ENCODE peak calls at places on chromosomes 5 and 9, in six cellular contexts. One of them, this sample, is unnamed. For H3K4me1 and H3K9me3, the result is how much of the 10 kb centered on the place peaks cover.

GRCh38 chr9:1208185-1208584 is 158.0 kb downstream of the DMRT2 start:
- DNase-seq in Panc1: no peak
- DNase-seq in HepG2: no peak
- DNase-seq in heart right ventricle: no peak
- DNase-seq in hepatocyte: no peak
- DNase-seq in colonic mucosa: no peak
- DNase-seq in this sample: no peak

GRCh38 chr9:25427898-25428297 is 250.3 kb downstream of the TUSC1 start:
- DNase-seq in Panc1: no peak
- DNase-seq in HepG2: no peak
- DNase-seq in heart right ventricle: no peak
- DNase-seq in hepatocyte: no peak
- DNase-seq in colonic mucosa: no peak
- DNase-seq in this sample: no peak

GRCh38 chr9:132409828-132410528 is at the start of gene CFAP77:
- DNase-seq in Panc1: no peak
- DNase-seq in HepG2: peak
- DNase-seq in heart right ventricle: peak
- DNase-seq in hepatocyte: peak
- DNase-seq in colonic mucosa: peak
- DNase-seq in this sample: no peak

GRCh38 chr9:124341455-124342170 is 73.6 kb downstream of the PSMB7 start:
- DNase-seq in Panc1: no peak
- DNase-seq in HepG2: no peak
- DNase-seq in heart right ventricle: no peak
- DNase-seq in hepatocyte: no peak
- DNase-seq in colonic mucosa: no peak
- DNase-seq in this sample: no peak

GRCh38 chr5:109681763-109682162 is 8.0 kb upstream of the MAN2A1 start:
- DNase-seq in Panc1: no peak
- DNase-seq in HepG2: no peak
- DNase-seq in heart right ventricle: no peak
- DNase-seq in hepatocyte: no peak
- DNase-seq in colonic mucosa: no peak
- DNase-seq in this sample: no peak

GRCh38 chr9:109857337-109857736 is 77.3 kb downstream of the PALM2AKAP2 start:
- DNase-seq in Panc1: no peak
- DNase-seq in HepG2: no peak
- DNase-seq in heart right ventricle: no peak
- DNase-seq in hepatocyte: no peak
- DNase-seq in colonic mucosa: no peak
- DNase-seq in this sample: no peak

GRCh38 chr5:143635888-143636287 is 176.1 kb upstream of the HMHB1 start:
- DNase-seq in Panc1: no peak
- DNase-seq in HepG2: no peak
- DNase-seq in heart right ventricle: no peak
- DNase-seq in hepatocyte: no peak
- DNase-seq in colonic mucosa: no peak
- DNase-seq in this sample: no peak

GRCh38 chr9:36007309-36007708 is 29.4 kb upstream of the RECK start:
- DNase-seq in Panc1: no peak
- DNase-seq in HepG2: no peak
- DNase-seq in heart right ventricle: no peak
- DNase-seq in hepatocyte: no peak
- DNase-seq in colonic mucosa: no peak
- DNase-seq in this sample: no peak

GRCh38 chr5:36723921-36724320 is 117.5 kb downstream of the SLC1A3 start:
- DNase-seq in Panc1: no peak
- DNase-seq in HepG2: no peak
- DNase-seq in heart right ventricle: no peak
- DNase-seq in hepatocyte: no peak
- DNase-seq in colonic mucosa: no peak
- DNase-seq in this sample: no peak

GRCh38 chr5:175784230-175784629 is 87.1 kb upstream of the CPLX2 start:
- DNase-seq in Panc1: no peak
- DNase-seq in HepG2: no peak
- DNase-seq in heart right ventricle: no peak
- DNase-seq in hepatocyte: no peak
- DNase-seq in colonic mucosa: no peak
- DNase-seq in this sample: no peak

GRCh38 chr5:165139262-165139661 is 1633.8 kb downstream of the MAT2B start:
- DNase-seq in Panc1: no peak
- DNase-seq in HepG2: no peak
- DNase-seq in heart right ventricle: no peak
- DNase-seq in hepatocyte: no peak
- DNase-seq in colonic mucosa: no peak
- DNase-seq in this sample: no peak

GRCh38 chr5:71810023-71810422 is 90.9 kb downstream of the CARTPT start:
- DNase-seq in Panc1: no peak
- DNase-seq in HepG2: no peak
- DNase-seq in heart right ventricle: no peak
- DNase-seq in hepatocyte: no peak
- DNase-seq in colonic mucosa: no peak
- DNase-seq in this sample: no peak

GRCh38 chr9:132283863-132284262 is 70.9 kb downstream of the SETX start:
- DNase-seq in Panc1: no peak
- DNase-seq in HepG2: no peak
- DNase-seq in heart right ventricle: no peak
- DNase-seq in hepatocyte: no peak
- DNase-seq in colonic mucosa: no peak
- DNase-seq in this sample: no peak

GRCh38 chr5:543755-544674 is 19.8 kb upstream of the SLC9A3 start:
- DNase-seq in Panc1: no peak
- DNase-seq in HepG2: no peak
- DNase-seq in heart right ventricle: peak
- DNase-seq in hepatocyte: no peak
- DNase-seq in colonic mucosa: peak
- DNase-seq in this sample: no peak

GRCh38 chr5:6220346-6221088 is 157.8 kb downstream of the MED10 start:
- DNase-seq in Panc1: no peak
- DNase-seq in HepG2: peak
- DNase-seq in heart right ventricle: no peak
- DNase-seq in hepatocyte: peak
- DNase-seq in colonic mucosa: no peak
- DNase-seq in this sample: no peak

GRCh38 chr5:14109041-14109747 is 33.9 kb upstream of the TRIO start:
- DNase-seq in Panc1: peak
- DNase-seq in HepG2: no peak
- DNase-seq in heart right ventricle: no peak
- DNase-seq in hepatocyte: no peak
- DNase-seq in colonic mucosa: peak
- DNase-seq in this sample: no peak

GRCh38 chr5:67842806-67843205 is 372.8 kb upstream of the PIK3R1 start:
- DNase-seq in Panc1: no peak
- DNase-seq in HepG2: no peak
- DNase-seq in heart right ventricle: no peak
- DNase-seq in hepatocyte: peak
- DNase-seq in colonic mucosa: no peak
- DNase-seq in this sample: no peak

GRCh38 chr5:132011561-132012384 is at the start of gene ACSL6:
- DNase-seq in Panc1: no peak
- DNase-seq in HepG2: no peak
- DNase-seq in heart right ventricle: peak
- DNase-seq in hepatocyte: peak
- DNase-seq in colonic mucosa: peak
- DNase-seq in this sample: no peak

GRCh38 chr5:132010645-132011560 is 555 bp downstream of the ACSL6 start:
- DNase-seq in Panc1: no peak
- DNase-seq in HepG2: no peak
- DNase-seq in heart right ventricle: no peak
- DNase-seq in hepatocyte: no peak
- DNase-seq in colonic mucosa: no peak
- DNase-seq in this sample: no peak

GRCh38 chr5:132013006-132013689 is 1.7 kb upstream of the ACSL6 start:
- DNase-seq in Panc1: no peak
- DNase-seq in HepG2: no peak
- DNase-seq in heart right ventricle: no peak
- DNase-seq in hepatocyte: no peak
- DNase-seq in colonic mucosa: peak
- DNase-seq in this sample: no peak

GRCh38 chr5:132013711-132014110 is 2.3 kb upstream of the ACSL6 start:
- DNase-seq in Panc1: no peak
- DNase-seq in HepG2: no peak
- DNase-seq in heart right ventricle: no peak
- DNase-seq in hepatocyte: no peak
- DNase-seq in colonic mucosa: peak
- DNase-seq in this sample: no peak

GRCh38 chr5:132012385-132013005 is 1.0 kb upstream of the ACSL6 start:
- DNase-seq in Panc1: no peak
- DNase-seq in HepG2: peak
- DNase-seq in heart right ventricle: peak
- DNase-seq in hepatocyte: peak
- DNase-seq in colonic mucosa: peak
- DNase-seq in this sample: no peak
- H3K4me3 ChIP-seq in Panc1: no peak
- H3K4me3 ChIP-seq in HepG2: no peak
- H3K4me3 ChIP-seq in heart right ventricle: no peak
- H3K4me3 ChIP-seq in hepatocyte: no peak
- H3K4me3 ChIP-seq in colonic mucosa: no peak
- H3K4me3 ChIP-seq in this sample: no peak

GRCh38 chr9:128094950-128095544 is 27.0 kb downstream of the SLC25A25 start:
- DNase-seq in Panc1: no peak
- DNase-seq in HepG2: no peak
- DNase-seq in heart right ventricle: no peak
- DNase-seq in hepatocyte: no peak
- DNase-seq in colonic mucosa: no peak
- DNase-seq in this sample: no peak

GRCh38 chr9:128098017-128098935 is 29.3 kb downstream of the PTGES2 start:
- DNase-seq in Panc1: no peak
- DNase-seq in HepG2: peak
- DNase-seq in heart right ventricle: peak
- DNase-seq in hepatocyte: peak
- DNase-seq in colonic mucosa: peak
- DNase-seq in this sample: peak

GRCh38 chr9:128094166-128094949 is 26.3 kb downstream of the SLC25A25 start:
- DNase-seq in Panc1: peak
- DNase-seq in HepG2: no peak
- DNase-seq in heart right ventricle: peak
- DNase-seq in hepatocyte: peak
- DNase-seq in colonic mucosa: peak
- DNase-seq in this sample: peak

GRCh38 chr9:128097156-128098016 is 29.4 kb downstream of the SLC25A25 start:
- DNase-seq in Panc1: no peak
- DNase-seq in HepG2: no peak
- DNase-seq in heart right ventricle: no peak
- DNase-seq in hepatocyte: peak
- DNase-seq in colonic mucosa: no peak
- DNase-seq in this sample: no peak

GRCh38 chr9:128096614-128097013 is 28.6 kb downstream of the SLC25A25 start:
- DNase-seq in Panc1: no peak
- DNase-seq in HepG2: no peak
- DNase-seq in heart right ventricle: no peak
- DNase-seq in hepatocyte: peak
- DNase-seq in colonic mucosa: no peak
- DNase-seq in this sample: no peak
- H3K4me1 ChIP-seq in Panc1: under half
- H3K4me1 ChIP-seq in HepG2: half or more
- H3K4me1 ChIP-seq in heart right ventricle: half or more
- H3K4me1 ChIP-seq in hepatocyte: half or more
- H3K4me1 ChIP-seq in colonic mucosa: under half
- H3K4me1 ChIP-seq in this sample: half or more

DNA sequence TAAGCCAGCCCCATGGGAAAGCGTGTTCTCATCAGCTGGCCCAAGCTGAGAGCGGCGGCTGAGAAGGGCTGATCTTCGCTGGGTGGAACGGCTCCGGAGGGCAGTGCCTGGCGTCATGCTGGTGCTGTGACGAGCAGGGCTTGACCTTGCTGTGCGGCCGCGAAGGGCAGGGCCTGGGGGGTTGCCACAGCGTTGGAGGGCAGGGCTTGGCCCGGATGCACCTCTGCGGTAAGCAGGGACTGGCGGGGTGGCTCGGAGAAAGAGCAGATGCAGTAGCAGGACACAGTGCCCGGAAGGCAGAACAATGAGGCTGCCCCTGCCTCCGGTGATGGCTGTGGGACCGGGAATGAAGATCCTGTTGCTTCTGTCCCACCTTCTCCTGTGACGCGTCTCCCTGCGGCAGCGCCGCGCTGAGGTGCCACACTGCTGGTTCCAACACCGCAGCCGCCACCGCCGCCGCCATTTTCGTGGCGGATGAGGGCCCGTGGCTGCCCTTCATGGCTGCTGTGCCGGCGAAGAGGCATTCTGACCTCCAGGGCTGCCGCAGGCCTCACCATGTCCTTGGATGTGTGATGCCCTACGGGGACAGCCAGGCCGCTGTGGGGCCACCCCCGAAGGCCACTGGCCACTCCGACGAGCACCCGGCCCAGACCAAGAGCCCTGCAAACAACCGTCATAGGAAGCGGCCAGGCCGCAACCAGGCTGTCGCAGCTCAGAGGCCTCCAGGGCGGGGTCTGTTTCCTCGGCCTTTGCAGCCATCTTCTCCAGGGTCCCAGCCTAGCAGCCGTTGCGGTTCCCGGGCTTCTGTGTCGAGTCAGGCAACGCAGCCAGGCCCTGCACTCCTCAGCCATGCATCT is 890.5 kb upstream of the CTNND2 start:
- DNase-seq in Panc1: no peak
- DNase-seq in HepG2: no peak
- DNase-seq in heart right ventricle: no peak
- DNase-seq in hepatocyte: no peak
- DNase-seq in colonic mucosa: no peak
- DNase-seq in this sample: no peak
- H3K9me3 ChIP-seq in Panc1: under half
- H3K9me3 ChIP-seq in HepG2: half or more
- H3K9me3 ChIP-seq in heart right ventricle: half or more
- H3K9me3 ChIP-seq in hepatocyte: under half
- H3K9me3 ChIP-seq in colonic mucosa: under half
- H3K9me3 ChIP-seq in this sample: under half

DNA sequence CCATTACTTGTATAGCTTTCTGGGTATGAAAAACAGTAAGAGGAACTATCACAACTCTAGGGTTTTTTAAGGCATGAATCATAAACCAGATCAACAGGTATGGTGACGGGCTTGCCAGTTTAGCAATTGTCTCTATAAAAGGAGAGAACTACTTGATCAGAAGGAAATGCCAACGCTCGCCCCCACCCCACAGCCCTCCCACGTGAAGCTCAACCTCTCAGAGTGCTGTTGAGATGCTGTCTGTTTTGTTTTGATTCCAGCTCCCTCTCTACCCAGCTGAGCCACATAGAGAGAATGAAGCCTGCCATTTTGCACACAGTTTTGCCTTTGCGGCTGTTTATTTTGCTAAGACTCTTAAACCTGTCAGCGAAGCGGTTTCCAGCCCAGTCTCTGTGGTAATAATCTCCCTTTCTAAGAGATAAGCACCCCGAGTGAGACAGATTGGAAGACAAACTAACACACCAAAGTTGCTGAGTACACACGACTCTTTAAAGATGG is 257.9 kb upstream of the ANKRD55 start:
- DNase-seq in Panc1: no peak
- DNase-seq in HepG2: no peak
- DNase-seq in heart right ventricle: no peak
- DNase-seq in hepatocyte: peak
- DNase-seq in colonic mucosa: no peak
- DNase-seq in this sample: no peak
- H3K4me3 ChIP-seq in Panc1: no peak
- H3K4me3 ChIP-seq in HepG2: no peak
- H3K4me3 ChIP-seq in heart right ventricle: no peak
- H3K4me3 ChIP-seq in hepatocyte: no peak
- H3K4me3 ChIP-seq in colonic mucosa: no peak
- H3K4me3 ChIP-seq in this sample: no peak